ENCODE peak calls at places on chromosomes 11 and 22, in eight cellular contexts. O is left ventricle myocardium inferior; A is HTR-8/SVneo; H is NCI-H1417 treated with DMSO at 0.1 percent for 48 hours; V is stimulated activated CD8-positive, alpha-beta memory T cell treated with anti-CD3 and anti-CD28 coated beads, Interleukin-15, amount 100 ng/mL, for 24 hours; E is LoVo; T is tibial nerve; I is amniotic stem cell. S is an unnamed sample.

GRCh38 chr22:22687638-22688500 is 43.5 kb downstream of the GGTLC2 start:
- DNase-seq in V (no peak), T (no peak), E (peak; percentile 43), H (no peak), I (peak; percentile 47), A (no peak), O (no peak), S (no peak)

GRCh38 chr22:25061605-25062377 is 109.3 kb downstream of the KIAA1671 start:
- DNase-seq in A (no peak), V (no peak), T (no peak), I (no peak), O (no peak), E (no peak), H (no peak), S (no peak)

GRCh38 chr22:37340331-37341262 is 58.3 kb downstream of the CYTH4 start:
- DNase-seq in V (no peak), E (no peak), A (no peak), H (peak; percentile 53), T (no peak), O (no peak), I (no peak), S (no peak)

GRCh38 chr11:70397336-70397982 is 870 bp upstream of the CTTN start:
- DNase-seq in I (no peak), E (no peak), V (peak; percentile 11), O (no peak), A (peak; percentile 40), T (no peak), H (no peak), S (no peak)

GRCh38 chr11:36165638-36166389 is 123.4 kb downstream of the COMMD9 start:
- DNase-seq in A (peak; percentile 43), I (no peak), O (no peak), V (no peak), T (no peak), H (no peak), E (no peak), S (no peak)

GRCh38 chr11:55707029-55707428 is 45.0 kb downstream of the OR4C6 start:
- DNase-seq in V (no peak), A (peak; percentile 5), E (peak; percentile 10), H (peak; percentile 10), T (no peak), I (no peak), O (no peak), S (no peak)

GRCh38 chr22:20264614-20265452 is 3.3 kb downstream of the RTN4R start:
- DNase-seq in E (no peak), T (no peak), H (no peak), I (no peak), A (no peak), V (no peak), O (no peak), S (no peak)

GRCh38 chr11:43880640-43881159 is at the start of gene ALKBH3:
- DNase-seq in A (peak; percentile 90), E (peak; percentile 94), O (peak; percentile 92), V (peak; percentile 84), I (peak; percentile 90), H (peak; percentile 70), T (peak; percentile 86), S (peak; percentile 77)

GRCh38 chr11:125364085-125364822 is 131.8 kb downstream of the FEZ1 start:
- DNase-seq in T (no peak), V (no peak), I (no peak), H (no peak), O (no peak), E (no peak), A (no peak), S (peak; percentile 4)

GRCh38 chr22:37175414-37176144 is 12.5 kb downstream of the C1QTNF6 start:
- DNase-seq in A (no peak), O (no peak), H (no peak), E (no peak), T (no peak), I (no peak), V (no peak), S (no peak)

GRCh38 chr11:76669901-76670474 is 559 bp downstream of the LRRC32 start:
- DNase-seq in A (peak; percentile 67), V (no peak), I (peak; percentile 64), O (no peak), E (no peak), T (peak; percentile 13), H (no peak), S (peak; percentile 59)

GRCh38 chr22:19674129-19674928 is 40.0 kb upstream of the SEPTIN5 start:
- DNase-seq in H (no peak), A (no peak), E (no peak), T (no peak), O (no peak), I (no peak), V (no peak), S (no peak)

GRCh38 chr11:75165721-75166120 is 14.8 kb downstream of the SLCO2B1 start:
- DNase-seq in A (no peak), T (no peak), O (no peak), H (no peak), I (no peak), V (no peak), E (no peak), S (no peak)

GRCh38 chr11:104000798-104001197 is 35.6 kb upstream of the DDI1 start:
- DNase-seq in I (no peak), O (no peak), H (no peak), A (no peak), T (no peak), V (no peak), E (no peak), S (peak; percentile 1)

GRCh38 chr11:26457660-26458059 is 114.4 kb downstream of the MUC15 start:
- DNase-seq in I (no peak), T (no peak), O (no peak), E (no peak), V (no peak), A (no peak), H (no peak), S (no peak)

GRCh38 chr11:1557904-1558831 is 13.9 kb downstream of the DUSP8 start:
- DNase-seq in H (no peak), O (no peak), A (peak; percentile 81), V (no peak), E (peak; percentile 53), T (peak; percentile 45), I (peak; percentile 37), S (peak; percentile 74)

GRCh38 chr11:86207413-86207812 is 37.1 kb upstream of the EED start:
- DNase-seq in O (no peak), E (no peak), T (no peak), V (no peak), H (no peak), A (no peak), I (no peak), S (no peak)

GRCh38 chr22:29216873-29217666 is 11.4 kb downstream of the EMID1 start:
- DNase-seq in O (no peak), A (no peak), V (no peak), H (no peak), E (no peak), T (no peak), I (no peak), S (peak; percentile 2)

GRCh38 chr11:45859661-45860140 is 12.4 kb downstream of the CRY2 start:
- DNase-seq in I (peak; percentile 86), T (peak; percentile 83), O (peak; percentile 92), E (no peak), A (no peak), H (no peak), V (no peak), S (peak; percentile 77)

GRCh38 chr11:2272946-2273280 is 2.5 kb upstream of the ASCL2 start:
- DNase-seq in E (no peak), A (no peak), V (no peak), O (no peak), I (no peak), T (no peak), H (no peak), S (no peak)

GRCh38 chr11:102387056-102387781 is 40.2 kb downstream of the BIRC2 start:
- DNase-seq in V (no peak), E (no peak), I (no peak), A (no peak), O (no peak), T (no peak), H (no peak), S (no peak)